ENCODE peak calls at places on chromosomes 1 and 21, in six cellular contexts. One of them, this sample, is unnamed.

GRCh38 chr1:160428655-160429054 is 28.3 kb downstream of the VANGL2 start:
- DNase-seq in CD8-positive, alpha-beta T cell: peak; percentile 50
- DNase-seq in Panc1: no peak
- DNase-seq in PC-3: peak; percentile 70
- DNase-seq in H9: no peak
- DNase-seq in WTC11: peak; percentile 46
- DNase-seq in this sample: peak; percentile 52

GRCh38 chr1:47931395-47931794 is 65.8 kb downstream of the TRABD2B start:
- DNase-seq in CD8-positive, alpha-beta T cell: no peak
- DNase-seq in Panc1: no peak
- DNase-seq in PC-3: peak; percentile 44
- DNase-seq in H9: no peak
- DNase-seq in WTC11: peak; percentile 18
- DNase-seq in this sample: no peak

GRCh38 chr1:12447849-12448312 is 170.1 kb downstream of the DHRS3 start:
- DNase-seq in CD8-positive, alpha-beta T cell: no peak
- DNase-seq in Panc1: no peak
- DNase-seq in PC-3: no peak
- DNase-seq in H9: no peak
- DNase-seq in WTC11: no peak
- DNase-seq in this sample: no peak

GRCh38 chr1:183699643-183700160 is 46.6 kb upstream of the APOBEC4 start:
- DNase-seq in CD8-positive, alpha-beta T cell: no peak
- DNase-seq in Panc1: peak; percentile 32
- DNase-seq in PC-3: peak; percentile 42
- DNase-seq in H9: no peak
- DNase-seq in WTC11: no peak
- DNase-seq in this sample: no peak

GRCh38 chr1:41161851-41162250 is 80.3 kb downstream of the SCMH1 start:
- DNase-seq in CD8-positive, alpha-beta T cell: no peak
- DNase-seq in Panc1: no peak
- DNase-seq in PC-3: no peak
- DNase-seq in H9: no peak
- DNase-seq in WTC11: no peak
- DNase-seq in this sample: no peak

GRCh38 chr1:76919123-76919522 is 51.8 kb downstream of the ST6GALNAC5 start:
- DNase-seq in CD8-positive, alpha-beta T cell: no peak
- DNase-seq in Panc1: no peak
- DNase-seq in PC-3: no peak
- DNase-seq in H9: peak; percentile 37
- DNase-seq in WTC11: peak; percentile 13
- DNase-seq in this sample: no peak

GRCh38 chr1:82972841-82973553 is 1025.9 kb downstream of the TTLL7 start:
- DNase-seq in CD8-positive, alpha-beta T cell: no peak
- DNase-seq in Panc1: no peak
- DNase-seq in PC-3: no peak
- DNase-seq in H9: no peak
- DNase-seq in WTC11: no peak
- DNase-seq in this sample: no peak

GRCh38 chr1:201169203-201169602 is 14.9 kb upstream of the TMEM9 start:
- DNase-seq in CD8-positive, alpha-beta T cell: no peak
- DNase-seq in Panc1: no peak
- DNase-seq in PC-3: no peak
- DNase-seq in H9: no peak
- DNase-seq in WTC11: no peak
- DNase-seq in this sample: no peak

GRCh38 chr1:34656299-34656698 is 98.5 kb upstream of the GJB5 start:
- DNase-seq in CD8-positive, alpha-beta T cell: no peak
- DNase-seq in Panc1: no peak
- DNase-seq in PC-3: no peak
- DNase-seq in H9: no peak
- DNase-seq in WTC11: no peak
- DNase-seq in this sample: no peak

GRCh38 chr21:45577806-45578801 is 35.9 kb upstream of the SLC19A1 start:
- DNase-seq in CD8-positive, alpha-beta T cell: no peak
- DNase-seq in Panc1: no peak
- DNase-seq in PC-3: peak; percentile 38
- DNase-seq in H9: peak; percentile 27
- DNase-seq in WTC11: peak; percentile 10
- DNase-seq in this sample: no peak

GRCh38 chr1:68178821-68179490 is 53.4 kb downstream of the WLS start:
- DNase-seq in CD8-positive, alpha-beta T cell: no peak
- DNase-seq in Panc1: peak; percentile 67
- DNase-seq in PC-3: peak; percentile 72
- DNase-seq in H9: no peak
- DNase-seq in WTC11: no peak
- DNase-seq in this sample: no peak

GRCh38 chr1:153543738-153544135 is 1.9 kb downstream of the S100A4 start:
- DNase-seq in CD8-positive, alpha-beta T cell: no peak
- DNase-seq in Panc1: no peak
- DNase-seq in PC-3: no peak
- DNase-seq in H9: no peak
- DNase-seq in WTC11: no peak
- DNase-seq in this sample: no peak

GRCh38 chr1:55611123-55611522 is 396.0 kb upstream of the USP24 start:
- DNase-seq in CD8-positive, alpha-beta T cell: no peak
- DNase-seq in Panc1: no peak
- DNase-seq in PC-3: no peak
- DNase-seq in H9: no peak
- DNase-seq in WTC11: no peak
- DNase-seq in this sample: no peak

GRCh38 chr1:246415028-246415427 is 92.1 kb downstream of the SMYD3 start:
- DNase-seq in CD8-positive, alpha-beta T cell: no peak
- DNase-seq in Panc1: no peak
- DNase-seq in PC-3: no peak
- DNase-seq in H9: no peak
- DNase-seq in WTC11: no peak
- DNase-seq in this sample: no peak

GRCh38 chr1:210252621-210253041 is 20.0 kb downstream of the SERTAD4 start:
- DNase-seq in CD8-positive, alpha-beta T cell: no peak
- DNase-seq in Panc1: no peak
- DNase-seq in PC-3: no peak
- DNase-seq in H9: peak; percentile 94
- DNase-seq in WTC11: peak; percentile 79
- DNase-seq in this sample: peak; percentile 45

GRCh38 chr1:167663002-167663772 is 33.2 kb downstream of the RCSD1 start:
- DNase-seq in CD8-positive, alpha-beta T cell: no peak
- DNase-seq in Panc1: no peak
- DNase-seq in PC-3: peak; percentile 50
- DNase-seq in H9: no peak
- DNase-seq in WTC11: no peak
- DNase-seq in this sample: peak; percentile 52

GRCh38 chr1:94955767-94956632 is 29.1 kb upstream of the CNN3 start:
- DNase-seq in CD8-positive, alpha-beta T cell: no peak
- DNase-seq in Panc1: no peak
- DNase-seq in PC-3: peak; percentile 56
- DNase-seq in H9: no peak
- DNase-seq in WTC11: no peak
- DNase-seq in this sample: no peak

GRCh38 chr1:168320805-168321577 is 40.3 kb downstream of the TBX19 start:
- DNase-seq in CD8-positive, alpha-beta T cell: no peak
- DNase-seq in Panc1: no peak
- DNase-seq in PC-3: peak; percentile 92
- DNase-seq in H9: no peak
- DNase-seq in WTC11: no peak
- DNase-seq in this sample: no peak

GRCh38 chr1:59445040-59445439 is 148.1 kb downstream of the FGGY start:
- DNase-seq in CD8-positive, alpha-beta T cell: no peak
- DNase-seq in Panc1: no peak
- DNase-seq in PC-3: peak; percentile 80
- DNase-seq in H9: no peak
- DNase-seq in WTC11: no peak
- DNase-seq in this sample: no peak

GRCh38 chr1:164092603-164093353 is 466.2 kb upstream of the PBX1 start:
- DNase-seq in CD8-positive, alpha-beta T cell: no peak
- DNase-seq in Panc1: no peak
- DNase-seq in PC-3: no peak
- DNase-seq in H9: no peak
- DNase-seq in WTC11: peak; percentile 29
- DNase-seq in this sample: no peak

GRCh38 chr1:63729227-63729620 is 44.6 kb upstream of the ROR1 start:
- DNase-seq in CD8-positive, alpha-beta T cell: no peak
- DNase-seq in Panc1: no peak
- DNase-seq in PC-3: no peak
- DNase-seq in H9: no peak
- DNase-seq in WTC11: no peak
- DNase-seq in this sample: no peak

GRCh38 chr1:109256085-109256484 is 6.7 kb downstream of the CELSR2 start:
- DNase-seq in CD8-positive, alpha-beta T cell: no peak
- DNase-seq in Panc1: no peak
- DNase-seq in PC-3: no peak
- DNase-seq in H9: no peak
- DNase-seq in WTC11: no peak
- DNase-seq in this sample: no peak

GRCh38 chr1:172431721-172432192 is 11.3 kb downstream of the C1orf105 start:
- DNase-seq in CD8-positive, alpha-beta T cell: peak; percentile 43
- DNase-seq in Panc1: no peak
- DNase-seq in PC-3: peak; percentile 98
- DNase-seq in H9: peak; percentile 41
- DNase-seq in WTC11: peak; percentile 30
- DNase-seq in this sample: no peak

GRCh38 chr1:178490136-178490535 is 6.6 kb downstream of the CLEC20A start:
- DNase-seq in CD8-positive, alpha-beta T cell: no peak
- DNase-seq in Panc1: no peak
- DNase-seq in PC-3: no peak
- DNase-seq in H9: no peak
- DNase-seq in WTC11: no peak
- DNase-seq in this sample: peak; percentile 8

GRCh38 chr1:58778593-58778992 is 5.3 kb downstream of the JUN start:
- DNase-seq in CD8-positive, alpha-beta T cell: no peak
- DNase-seq in Panc1: no peak
- DNase-seq in PC-3: no peak
- DNase-seq in H9: no peak
- DNase-seq in WTC11: no peak
- DNase-seq in this sample: no peak

GRCh38 chr1:208034135-208034534 is 123.2 kb upstream of the CD34 start:
- DNase-seq in CD8-positive, alpha-beta T cell: no peak
- DNase-seq in Panc1: no peak
- DNase-seq in PC-3: no peak
- DNase-seq in H9: no peak
- DNase-seq in WTC11: no peak
- DNase-seq in this sample: no peak

GRCh38 chr1:181314959-181315358 is 168.4 kb upstream of the CACNA1E start:
- DNase-seq in CD8-positive, alpha-beta T cell: no peak
- DNase-seq in Panc1: no peak
- DNase-seq in PC-3: no peak
- DNase-seq in H9: peak; percentile 33
- DNase-seq in WTC11: no peak
- DNase-seq in this sample: no peak

GRCh38 chr21:37751268-37751975 is 164.8 kb downstream of the KCNJ6 start:
- DNase-seq in CD8-positive, alpha-beta T cell: no peak
- DNase-seq in Panc1: no peak
- DNase-seq in PC-3: no peak
- DNase-seq in H9: no peak
- DNase-seq in WTC11: no peak
- DNase-seq in this sample: no peak

GRCh38 chr21:37749132-37749531 is 167.1 kb downstream of the KCNJ6 start:
- DNase-seq in CD8-positive, alpha-beta T cell: no peak
- DNase-seq in Panc1: no peak
- DNase-seq in PC-3: no peak
- DNase-seq in H9: no peak
- DNase-seq in WTC11: no peak
- DNase-seq in this sample: no peak

GRCh38 chr21:37748351-37748750 is 167.9 kb downstream of the KCNJ6 start:
- DNase-seq in CD8-positive, alpha-beta T cell: no peak
- DNase-seq in Panc1: no peak
- DNase-seq in PC-3: no peak
- DNase-seq in H9: no peak
- DNase-seq in WTC11: no peak
- DNase-seq in this sample: no peak

GRCh38 chr21:37742532-37742931 is 173.7 kb downstream of the KCNJ6 start:
- DNase-seq in CD8-positive, alpha-beta T cell: no peak
- DNase-seq in Panc1: no peak
- DNase-seq in PC-3: no peak
- DNase-seq in H9: no peak
- DNase-seq in WTC11: no peak
- DNase-seq in this sample: no peak

DNA sequence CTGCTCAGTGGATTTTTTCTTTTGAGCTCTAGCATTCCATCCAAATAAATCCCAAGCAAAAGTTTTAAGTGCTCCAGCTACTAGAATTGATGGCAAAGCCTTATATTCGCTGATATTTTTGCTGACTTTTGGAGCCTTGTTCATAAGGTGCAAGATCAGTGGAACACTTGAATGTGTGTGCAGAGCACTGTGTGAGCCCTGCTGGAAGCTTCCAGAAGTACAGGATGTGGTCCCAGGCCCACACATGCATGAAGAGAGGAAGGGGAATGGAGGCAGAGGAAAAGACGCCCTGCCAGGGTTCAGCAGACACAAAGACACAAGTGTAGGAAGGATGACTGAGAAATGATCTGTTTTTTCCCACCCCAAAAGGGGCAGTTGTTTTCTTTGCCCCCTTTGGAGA is 169.4 kb downstream of the KCNJ6 start:
- DNase-seq in CD8-positive, alpha-beta T cell: no peak
- DNase-seq in Panc1: no peak
- DNase-seq in PC-3: no peak
- DNase-seq in H9: no peak
- DNase-seq in WTC11: no peak
- DNase-seq in this sample: no peak
- TF ChIP-seq CTCF in CD8-positive, alpha-beta T cell: no peak
- TF ChIP-seq CTCF in Panc1: no peak
- TF ChIP-seq CTCF in PC-3: peak; percentile 8
- TF ChIP-seq CTCF in H9: peak; percentile 27
- TF ChIP-seq CTCF in WTC11: no peak
- TF ChIP-seq CTCF in this sample: no peak

GRCh38 chr1:42172394-42173133 is 8.0 kb upstream of the GUCA2A start:
- DNase-seq in CD8-positive, alpha-beta T cell: no peak
- DNase-seq in Panc1: no peak
- DNase-seq in PC-3: no peak
- DNase-seq in H9: no peak
- DNase-seq in WTC11: no peak
- DNase-seq in this sample: no peak
- TF ChIP-seq CTCF in CD8-positive, alpha-beta T cell: no peak
- TF ChIP-seq CTCF in Panc1: no peak
- TF ChIP-seq CTCF in PC-3: no peak
- TF ChIP-seq CTCF in H9: no peak
- TF ChIP-seq CTCF in WTC11: no peak
- TF ChIP-seq CTCF in this sample: no peak

GRCh38 chr1:150753416-150753815 is 12.2 kb downstream of the CTSS start:
- DNase-seq in CD8-positive, alpha-beta T cell: no peak
- DNase-seq in Panc1: no peak
- DNase-seq in PC-3: no peak
- DNase-seq in H9: no peak
- DNase-seq in WTC11: no peak
- DNase-seq in this sample: no peak
- TF ChIP-seq CTCF in CD8-positive, alpha-beta T cell: no peak
- TF ChIP-seq CTCF in Panc1: no peak
- TF ChIP-seq CTCF in PC-3: no peak
- TF ChIP-seq CTCF in H9: no peak
- TF ChIP-seq CTCF in WTC11: no peak
- TF ChIP-seq CTCF in this sample: no peak

DNA sequence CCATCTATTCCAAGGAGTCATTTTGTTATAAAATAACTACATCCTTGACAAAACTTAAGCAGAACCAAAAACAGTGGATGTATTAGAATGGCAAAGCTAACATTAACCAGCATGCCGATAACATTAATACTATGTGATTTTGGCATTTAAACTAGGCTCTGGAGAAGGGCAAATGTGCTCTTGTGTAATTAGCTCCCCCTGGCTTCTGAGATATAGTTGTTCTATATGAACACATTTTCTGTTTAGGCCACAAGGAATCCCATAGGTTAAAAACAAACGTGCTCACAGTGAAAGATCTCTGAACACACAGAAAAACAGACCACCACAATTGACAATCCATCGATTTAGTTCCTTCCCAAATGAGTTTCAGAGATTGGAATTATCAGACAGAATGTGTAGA is 57.4 kb upstream of the TARS2 start:
- DNase-seq in CD8-positive, alpha-beta T cell: no peak
- DNase-seq in Panc1: peak; percentile 20
- DNase-seq in PC-3: peak; percentile 49
- DNase-seq in H9: no peak
- DNase-seq in WTC11: no peak
- DNase-seq in this sample: peak; percentile 62
- TF ChIP-seq CTCF in CD8-positive, alpha-beta T cell: no peak
- TF ChIP-seq CTCF in Panc1: no peak
- TF ChIP-seq CTCF in PC-3: peak; percentile 65
- TF ChIP-seq CTCF in H9: peak; percentile 32
- TF ChIP-seq CTCF in WTC11: no peak
- TF ChIP-seq CTCF in this sample: peak; percentile 15

This sample was measured in GM13976.